ENCODE peak calls at places on chromosomes 6 and 20, in eight cellular contexts. E, Z, K, P, L, N, I and C are unnamed samples.

GRCh38 chr6:109793793-109794192 is 102.7 kb downstream of the FIG4 start:
- DNase-seq in K (peak), Z (no peak), P (no peak), E (no peak), N (no peak), L (no peak), I (peak), C (peak)

GRCh38 chr6:17600527-17601388 is 656 bp downstream of the FAM8A1 start:
- DNase-seq in K (no peak), P (peak), I (no peak), Z (peak), E (peak), N (no peak), L (no peak), C (peak)

GRCh38 chr6:3292431-3293197 is 33.9 kb downstream of the PSMG4 start:
- DNase-seq in K (no peak), I (no peak), E (no peak), N (no peak), L (no peak), Z (no peak), P (no peak), C (peak)

GRCh38 chr6:168088161-168089106 is 9.4 kb upstream of the FRMD1 start:
- DNase-seq in I (peak), P (no peak), K (no peak), N (no peak), L (peak), Z (peak), E (peak), C (peak)

GRCh38 chr20:48659888-48660287 is 167.9 kb downstream of the PREX1 start:
- DNase-seq in L (no peak), P (peak), N (no peak), I (no peak), Z (peak), K (no peak), E (no peak), C (peak)

GRCh38 chr6:33073431-33073871 is at the start of gene HLA-DPA1:
- DNase-seq in I (no peak), K (no peak), N (peak), E (no peak), L (no peak), Z (no peak), P (peak), C (no peak)

GRCh38 chr20:47605673-47606413 is 104.2 kb downstream of the NCOA3 start:
- DNase-seq in N (no peak), Z (no peak), K (no peak), E (no peak), P (no peak), I (no peak), L (no peak), C (no peak)

GRCh38 chr6:125546827-125547226 is 202.6 kb upstream of the HEY2 start:
- DNase-seq in I (no peak), E (no peak), L (no peak), P (no peak), N (no peak), K (no peak), Z (peak), C (peak)

GRCh38 chr6:163187606-163188005 is 226.9 kb upstream of the QKI start:
- DNase-seq in E (no peak), Z (no peak), I (no peak), N (no peak), K (no peak), L (no peak), P (no peak), C (no peak)

GRCh38 chr20:37395921-37396519 is 50.1 kb downstream of the SRC start:
- DNase-seq in E (peak), I (no peak), N (no peak), Z (peak), K (no peak), L (no peak), P (no peak), C (no peak)

GRCh38 chr6:35960192-35960591 is 39.3 kb upstream of the SRPK1 start:
- DNase-seq in I (no peak), L (no peak), K (no peak), Z (no peak), E (no peak), N (no peak), P (no peak), C (no peak)

GRCh38 chr20:45419188-45420091 is 3.5 kb downstream of the PIGT start:
- DNase-seq in E (no peak), I (peak), K (peak), P (peak), L (peak), Z (peak), N (peak), C (peak)

GRCh38 chr6:93083337-93083736 is 336.0 kb downstream of the EPHA7 start:
- DNase-seq in K (no peak), P (no peak), I (no peak), L (no peak), E (no peak), N (no peak), Z (no peak), C (no peak)

GRCh38 chr20:23368316-23369110 is 6.5 kb downstream of the GZF1 start:
- DNase-seq in N (no peak), I (no peak), K (no peak), P (no peak), L (no peak), Z (no peak), E (no peak), C (no peak)

GRCh38 chr6:41122373-41122772 is 31.8 kb downstream of the TREML1 start:
- DNase-seq in I (no peak), L (no peak), E (no peak), N (no peak), Z (no peak), P (no peak), K (no peak), C (no peak)

GRCh38 chr20:1427457-1428054 is 34.7 kb upstream of the FKBP1A start:
- DNase-seq in L (no peak), Z (no peak), K (no peak), E (peak), N (no peak), P (no peak), I (no peak), C (no peak)